ENCODE peak calls at places on chromosomes 4 and X, in seven cellular contexts. A, M, S, X, O, P and U are unnamed samples.

GRCh38 chr4:154009191-154009590 is 220.3 kb upstream of the SFRP2 start:
- DNase-seq in X (no peak), P (no peak), A (no peak), O (no peak), M (no peak), S (no peak), U (no peak)

GRCh38 chr4:173934201-173934600 is 349.3 kb downstream of the FBXO8 start:
- DNase-seq in S (no peak), O (no peak), M (no peak), A (no peak), X (no peak), P (no peak), U (no peak)

GRCh38 chr4:186201535-186202230 is 10.3 kb downstream of the CYP4V2 start:
- DNase-seq in O (peak; percentile 64), X (peak; percentile 60), A (peak; percentile 66), P (peak; percentile 59), M (peak; percentile 44), S (peak; percentile 39), U (no peak)

GRCh38 chr4:26372525-26373172 is 51.8 kb downstream of the RBPJ start:
- DNase-seq in O (no peak), M (peak; percentile 72), P (peak; percentile 90), A (no peak), X (peak; percentile 51), S (peak; percentile 5), U (peak; percentile 83)

GRCh38 chr4:10856271-10856670 is 171.7 kb upstream of the CLNK start:
- DNase-seq in O (no peak), A (no peak), P (no peak), X (no peak), M (no peak), S (no peak), U (no peak)

GRCh38 chrX:129945131-129945530 is 37.3 kb upstream of the BCORL1 start:
- DNase-seq in X (no peak), P (no peak), A (no peak), O (no peak), M (no peak), S (no peak), U (no peak)

GRCh38 chrX:3295731-3296130 is 50.7 kb downstream of the MXRA5 start:
- DNase-seq in O (peak; percentile 54), M (peak; percentile 25), X (peak; percentile 25), S (no peak), A (peak; percentile 54), P (no peak), U (no peak)

GRCh38 chrX:119359618-119360382 is 39.3 kb upstream of the SLC25A43 start:
- DNase-seq in S (no peak), M (no peak), P (no peak), A (no peak), X (no peak), O (no peak), U (no peak)

GRCh38 chr4:55820260-55820659 is 670 bp downstream of the EXOC1L start:
- DNase-seq in A (no peak), X (no peak), O (no peak), M (no peak), P (no peak), S (no peak), U (no peak)

GRCh38 chr4:88759039-88759631 is 61.5 kb upstream of the NAP1L5 start:
- DNase-seq in X (peak; percentile 32), A (no peak), M (peak; percentile 50), O (no peak), S (no peak), P (peak; percentile 55), U (no peak)

GRCh38 chr4:140688711-140689598 is 67.2 kb downstream of the TBC1D9 start:
- DNase-seq in S (no peak), P (no peak), X (peak; percentile 59), M (no peak), A (no peak), O (no peak), U (no peak)

GRCh38 chrX:126165401-126165720 is 728 bp downstream of the DCAF12L2 start:
- DNase-seq in S (no peak), X (no peak), P (no peak), M (no peak), A (no peak), O (peak; percentile 44), U (no peak)

GRCh38 chrX:145813081-145813480 is 4.5 kb upstream of the SLITRK2 start:
- DNase-seq in O (no peak), P (no peak), A (no peak), S (no peak), M (no peak), X (no peak), U (no peak)

GRCh38 chr4:24991015-24991414 is 39.7 kb downstream of the LGI2 start:
- DNase-seq in A (no peak), O (no peak), S (no peak), M (no peak), X (no peak), P (no peak), U (no peak)

GRCh38 chr4:110155632-110156031 is 42.8 kb downstream of the ELOVL6 start:
- DNase-seq in S (no peak), O (no peak), P (no peak), A (no peak), X (no peak), M (no peak), U (no peak)

GRCh38 chr4:87118826-87119225 is 101.6 kb downstream of the KLHL8 start:
- DNase-seq in M (peak; percentile 37), S (no peak), X (peak; percentile 31), P (no peak), A (no peak), O (no peak), U (no peak)

GRCh38 chrX:143648705-143649104 is 12.8 kb upstream of the SLITRK4 start:
- DNase-seq in M (no peak), A (no peak), P (no peak), S (no peak), O (no peak), X (no peak), U (no peak)

GRCh38 chr4:187865914-187866313 is 129.7 kb upstream of the ZFP42 start:
- DNase-seq in X (peak; percentile 9), O (no peak), M (no peak), A (peak; percentile 8), S (no peak), P (no peak), U (no peak)

DNA sequence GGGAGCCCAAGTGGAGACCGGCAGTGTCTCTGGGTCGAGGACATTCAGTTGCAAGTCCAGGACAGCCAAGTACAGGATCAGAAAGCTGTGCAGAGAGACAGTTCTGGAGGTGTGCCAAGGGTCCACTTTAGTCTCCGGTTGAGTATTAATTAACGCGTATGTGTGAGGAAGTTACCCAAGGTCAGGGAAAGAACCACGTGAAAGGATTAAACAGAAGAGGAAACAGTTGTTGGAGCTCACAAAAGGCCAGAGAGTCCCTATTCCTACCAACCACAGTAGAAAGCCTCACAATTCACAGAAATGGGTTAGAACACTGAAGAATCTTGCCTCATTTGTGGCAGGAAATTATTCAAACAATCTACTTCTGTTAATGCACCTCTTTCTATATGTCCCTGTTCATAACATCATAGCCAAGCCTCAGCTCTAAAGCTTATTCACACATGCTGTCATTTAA is 17.9 kb upstream of the NSUN7 start:
- DNase-seq in O (no peak), X (peak; percentile 28), P (peak; percentile 28), A (no peak), M (no peak), S (no peak), U (no peak)
- TF ChIP-seq SIN3A in O (no peak), X (no peak), P (no peak), A (no peak), M (no peak), S (no peak), U (no peak)

DNA sequence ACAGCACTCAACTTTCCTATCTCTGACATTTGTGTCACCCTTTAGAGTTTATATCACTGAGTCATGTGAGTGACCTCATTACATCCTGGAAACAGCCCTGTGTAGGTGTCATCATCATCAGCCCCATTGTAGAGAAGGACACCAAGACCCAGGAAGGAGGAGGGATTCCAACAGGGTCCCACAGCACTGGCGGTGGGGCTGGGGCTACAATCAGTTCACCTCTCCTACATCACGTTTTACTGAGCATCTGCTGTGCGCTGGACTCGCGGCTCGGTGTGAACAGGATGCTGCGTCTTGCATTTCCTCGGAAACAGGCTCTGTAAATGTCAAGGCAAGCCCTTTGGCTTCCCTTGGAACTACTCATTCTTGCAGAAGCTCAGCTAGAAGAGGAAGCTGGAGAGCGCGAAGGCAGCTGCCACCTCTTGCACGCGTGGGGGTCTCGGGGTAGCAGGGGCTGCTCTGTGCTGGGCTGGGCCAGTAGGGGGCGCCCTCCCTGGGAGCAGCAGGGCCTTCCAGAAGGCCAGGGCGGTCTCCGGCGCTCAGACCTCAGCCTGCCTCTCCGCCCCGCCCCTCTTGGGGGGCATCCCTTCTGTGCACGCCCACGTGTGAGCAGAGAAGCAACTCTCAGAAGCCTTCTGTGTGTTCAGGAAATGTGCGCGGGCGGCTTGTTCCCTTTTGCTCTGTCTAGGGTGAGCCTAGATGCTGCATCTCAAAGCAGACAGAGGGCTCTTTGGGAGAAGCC is 29.0 kb downstream of the REELD1 start:
- DNase-seq in M (peak; percentile 37), O (peak; percentile 90), X (no peak), P (no peak), S (no peak), A (no peak), U (peak; percentile 45)
- TF ChIP-seq SIN3A in M (no peak), O (no peak), X (no peak), P (no peak), S (no peak), A (no peak), U (no peak)

DNA sequence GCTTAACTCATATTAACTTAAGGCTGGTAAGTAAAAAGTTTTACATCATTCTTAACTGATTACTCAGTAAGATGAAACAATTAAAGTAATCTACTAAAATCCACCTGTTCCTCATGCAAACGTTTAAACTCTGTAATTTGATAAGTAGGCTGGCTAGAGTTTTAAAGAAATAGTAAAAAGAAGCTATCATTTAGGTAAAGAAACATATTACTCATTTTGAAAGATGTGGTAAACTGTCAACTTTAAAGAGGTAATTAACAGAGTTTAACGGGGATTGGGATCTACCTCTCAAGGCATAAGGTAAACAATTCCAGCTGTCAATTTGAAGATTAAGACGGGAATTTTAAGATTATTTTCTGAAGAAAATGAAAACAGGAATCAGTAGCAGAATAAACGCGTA is 9.8 kb downstream of the GNPDA2 start:
- DNase-seq in A (no peak), S (no peak), O (no peak), P (no peak), X (no peak), M (no peak), U (no peak)
- TF ChIP-seq SIN3A in A (no peak), S (no peak), O (no peak), P (no peak), X (no peak), M (no peak), U (no peak)

GRCh38 chrX:7946960-7947359 is 19.7 kb upstream of the PNPLA4 start:
- DNase-seq in A (no peak), P (no peak), S (no peak), O (no peak), M (no peak), X (no peak), U (no peak)

GRCh38 chrX:7943600-7944245 is 16.5 kb upstream of the PNPLA4 start:
- DNase-seq in P (no peak), X (no peak), M (no peak), S (no peak), A (no peak), O (no peak), U (no peak)

DNA sequence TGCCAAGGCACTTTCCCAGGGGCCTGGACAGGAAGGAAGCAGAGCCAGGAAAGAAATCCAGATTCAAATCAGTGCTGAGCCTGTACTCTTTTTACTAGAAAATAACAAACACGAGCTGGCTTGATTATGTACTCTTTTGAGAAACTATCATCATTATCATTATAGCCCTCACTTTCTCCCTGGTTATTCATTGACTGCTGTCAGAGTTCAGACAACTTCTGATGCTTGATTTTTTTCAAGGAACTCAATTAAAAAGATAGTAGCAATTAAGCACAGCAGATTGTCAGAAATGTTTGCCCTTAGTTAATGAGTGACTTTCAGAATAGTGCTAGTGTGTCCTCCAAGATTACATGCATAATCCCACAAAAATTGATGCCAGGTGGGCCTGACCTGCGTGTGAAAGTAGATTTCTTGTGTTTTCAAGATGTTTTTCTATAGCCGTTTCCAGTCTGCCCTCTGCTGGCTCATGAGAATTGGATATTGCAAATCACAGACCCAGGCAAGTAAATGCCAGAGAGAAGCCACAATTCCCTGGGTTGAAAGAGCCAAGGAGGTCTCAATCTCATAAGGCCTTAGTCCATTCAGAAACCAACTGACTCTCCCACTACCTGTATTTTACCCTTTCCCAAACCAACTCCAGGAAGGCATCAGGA is 14.3 kb upstream of the PNPLA4 start:
- DNase-seq in P (peak; percentile 3), A (no peak), X (no peak), O (no peak), S (no peak), M (no peak), U (no peak)
- TF ChIP-seq SIN3A in P (no peak), A (no peak), X (no peak), O (no peak), S (no peak), M (no peak), U (no peak)